ENCODE peak calls at places on chromosomes 1 and 21, in four cellular contexts. R, Q, L and C are unnamed samples.

GRCh38 chr1:41486892-41487728 is 2.6 kb upstream of the EDN2 start:
- DNase-seq in R (no peak), Q (no peak), L (no peak), C (no peak)

GRCh38 chr1:146034976-146035469 is 13.5 kb upstream of the HJV start:
- DNase-seq in R (peak; percentile 67), Q (no peak), L (no peak), C (no peak)

GRCh38 chr1:3553166-3553939 is 58.0 kb downstream of the MEGF6 start:
- DNase-seq in R (peak; percentile 60), Q (peak; percentile 81), L (no peak), C (peak; percentile 31)

GRCh38 chr1:229855999-229856650 is 210.9 kb upstream of the GALNT2 start:
- DNase-seq in R (peak; percentile 22), Q (no peak), L (peak; percentile 25), C (no peak)

GRCh38 chr21:35324372-35325220 is 275.5 kb upstream of the RUNX1 start:
- DNase-seq in R (peak; percentile 89), Q (peak; percentile 39), L (no peak), C (no peak)

GRCh38 chr1:1290238-1290731 is 10.0 kb downstream of the SCNN1D start:
- DNase-seq in R (no peak), Q (no peak), L (peak; percentile 66), C (no peak)

GRCh38 chr1:196733091-196733970 is 41.3 kb upstream of the CFHR3 start:
- DNase-seq in R (peak; percentile 7), Q (no peak), L (no peak), C (peak; percentile 5)

GRCh38 chr1:86733340-86733739 is 29.0 kb downstream of the SH3GLB1 start:
- DNase-seq in R (no peak), Q (no peak), L (no peak), C (no peak)

GRCh38 chr21:39232926-39233325 is 49.7 kb upstream of the PSMG1 start:
- DNase-seq in R (no peak), Q (no peak), L (no peak), C (no peak)

GRCh38 chr1:67850611-67851075 is 17.4 kb upstream of the GNG12 start:
- DNase-seq in R (peak; percentile 93), Q (peak; percentile 91), L (no peak), C (peak; percentile 76)